ENCODE peak calls at places on chromosomes 7 and 10, in four cellular contexts. One of them, this sample, is unnamed.

GRCh38 chr7:107560898-107561516 is 2.7 kb downstream of the COG5 start:
- DNase-seq in lower lobe of right lung: no peak
- DNase-seq in DND-41: peak; percentile 31
- DNase-seq in cardiac muscle cell: no peak
- DNase-seq in this sample: no peak

GRCh38 chr7:114158275-114158674 is 239.5 kb upstream of the PPP1R3A start:
- DNase-seq in lower lobe of right lung: no peak
- DNase-seq in DND-41: no peak
- DNase-seq in cardiac muscle cell: no peak
- DNase-seq in this sample: no peak

GRCh38 chr7:74454059-74454947 is 597 bp downstream of the GTF2IRD1 start:
- DNase-seq in lower lobe of right lung: no peak
- DNase-seq in DND-41: no peak
- DNase-seq in cardiac muscle cell: no peak
- DNase-seq in this sample: peak; percentile 73

GRCh38 chr7:70703785-70704184 is 428.2 kb upstream of the GALNT17 start:
- DNase-seq in lower lobe of right lung: no peak
- DNase-seq in DND-41: no peak
- DNase-seq in cardiac muscle cell: no peak
- DNase-seq in this sample: no peak

GRCh38 chr7:159084069-159084801 is 60.4 kb downstream of the VIPR2 start:
- DNase-seq in lower lobe of right lung: no peak
- DNase-seq in DND-41: no peak
- DNase-seq in cardiac muscle cell: no peak
- DNase-seq in this sample: no peak

GRCh38 chr10:91380873-91381561 is 29.1 kb upstream of the HECTD2 start:
- DNase-seq in lower lobe of right lung: no peak
- DNase-seq in DND-41: peak; percentile 49
- DNase-seq in cardiac muscle cell: peak; percentile 35
- DNase-seq in this sample: peak; percentile 20

GRCh38 chr7:71733108-71733870 is 601.3 kb downstream of the GALNT17 start:
- DNase-seq in lower lobe of right lung: peak; percentile 83
- DNase-seq in DND-41: peak; percentile 80
- DNase-seq in cardiac muscle cell: peak; percentile 73
- DNase-seq in this sample: peak; percentile 93

GRCh38 chr10:26621889-26622681 is 75.4 kb upstream of the PDSS1 start:
- DNase-seq in lower lobe of right lung: peak; percentile 88
- DNase-seq in DND-41: no peak
- DNase-seq in cardiac muscle cell: peak; percentile 15
- DNase-seq in this sample: peak; percentile 74

GRCh38 chr7:73470208-73470607 is 36.6 kb downstream of the FZD9 start:
- DNase-seq in lower lobe of right lung: no peak
- DNase-seq in DND-41: no peak
- DNase-seq in cardiac muscle cell: no peak
- DNase-seq in this sample: no peak

GRCh38 chr10:14598809-14599764 is 175.6 kb downstream of the FAM107B start:
- DNase-seq in lower lobe of right lung: no peak
- DNase-seq in DND-41: no peak
- DNase-seq in cardiac muscle cell: no peak
- DNase-seq in this sample: no peak

GRCh38 chr7:14436878-14437277 is 447.4 kb upstream of the ETV1 start:
- DNase-seq in lower lobe of right lung: no peak
- DNase-seq in DND-41: no peak
- DNase-seq in cardiac muscle cell: no peak
- DNase-seq in this sample: no peak

GRCh38 chr7:55545496-55545895 is 26.8 kb downstream of the VOPP1 start:
- DNase-seq in lower lobe of right lung: no peak
- DNase-seq in DND-41: no peak
- DNase-seq in cardiac muscle cell: peak; percentile 39
- DNase-seq in this sample: no peak

GRCh38 chr10:4303045-4303444 is 518.0 kb upstream of the KLF6 start:
- DNase-seq in lower lobe of right lung: no peak
- DNase-seq in DND-41: no peak
- DNase-seq in cardiac muscle cell: peak; percentile 45
- DNase-seq in this sample: no peak

GRCh38 chr10:32341596-32341995 is 5.4 kb downstream of the EPC1 start:
- DNase-seq in lower lobe of right lung: no peak
- DNase-seq in DND-41: no peak
- DNase-seq in cardiac muscle cell: no peak
- DNase-seq in this sample: no peak

GRCh38 chr10:78406648-78407008 is 373.0 kb downstream of the RPS24 start:
- DNase-seq in lower lobe of right lung: no peak
- DNase-seq in DND-41: no peak
- DNase-seq in cardiac muscle cell: no peak
- DNase-seq in this sample: no peak

GRCh38 chr10:101229275-101230184 is at the start of gene LBX1:
- DNase-seq in lower lobe of right lung: no peak
- DNase-seq in DND-41: no peak
- DNase-seq in cardiac muscle cell: no peak
- DNase-seq in this sample: no peak

GRCh38 chr7:141276031-141276430 is 202.2 kb downstream of the TMEM178B start:
- DNase-seq in lower lobe of right lung: no peak
- DNase-seq in DND-41: no peak
- DNase-seq in cardiac muscle cell: no peak
- DNase-seq in this sample: no peak

DNA sequence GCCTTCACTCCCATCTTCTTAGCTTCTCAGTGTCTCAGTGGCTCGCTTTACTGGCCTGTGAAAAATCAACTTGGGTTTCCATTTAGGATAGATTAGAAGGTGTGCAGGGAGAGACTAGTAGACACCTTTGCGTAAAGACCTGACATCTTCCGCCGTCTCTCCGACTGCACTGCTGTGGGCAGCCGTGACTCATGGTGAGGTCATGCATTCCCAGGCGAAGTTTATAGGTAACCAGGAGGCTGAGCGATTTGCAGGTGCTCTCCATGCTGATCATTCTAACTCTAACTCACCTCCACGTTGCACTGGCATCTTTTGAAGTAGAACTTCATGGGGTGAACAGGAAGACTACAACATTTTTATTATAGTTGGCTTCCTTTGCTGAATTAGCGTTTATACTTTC is 68.0 kb upstream of the ZNF438 start:
- DNase-seq in lower lobe of right lung: no peak
- DNase-seq in DND-41: no peak
- DNase-seq in cardiac muscle cell: no peak
- DNase-seq in this sample: no peak
- H3K4me1 ChIP-seq in lower lobe of right lung: peaks cover 2% of the 10 kb centered on the region
- H3K4me1 ChIP-seq in DND-41: peaks cover 100% of the 10 kb centered on the region
- H3K4me1 ChIP-seq in cardiac muscle cell: no peaks in the 10 kb centered on the region
- H3K4me1 ChIP-seq in this sample: peaks cover 19% of the 10 kb centered on the region

GRCh38 chr10:80486151-80486692 is 32.1 kb downstream of the TSPAN14 start:
- DNase-seq in lower lobe of right lung: no peak
- DNase-seq in DND-41: no peak
- DNase-seq in cardiac muscle cell: no peak
- DNase-seq in this sample: no peak
- H3K4me3 ChIP-seq in lower lobe of right lung: peak overlapping the region; percentile 11
- H3K4me3 ChIP-seq in DND-41: no peak overlapping the region
- H3K4me3 ChIP-seq in cardiac muscle cell: no peak overlapping the region
- H3K4me3 ChIP-seq in this sample: no peak overlapping the region

DNA sequence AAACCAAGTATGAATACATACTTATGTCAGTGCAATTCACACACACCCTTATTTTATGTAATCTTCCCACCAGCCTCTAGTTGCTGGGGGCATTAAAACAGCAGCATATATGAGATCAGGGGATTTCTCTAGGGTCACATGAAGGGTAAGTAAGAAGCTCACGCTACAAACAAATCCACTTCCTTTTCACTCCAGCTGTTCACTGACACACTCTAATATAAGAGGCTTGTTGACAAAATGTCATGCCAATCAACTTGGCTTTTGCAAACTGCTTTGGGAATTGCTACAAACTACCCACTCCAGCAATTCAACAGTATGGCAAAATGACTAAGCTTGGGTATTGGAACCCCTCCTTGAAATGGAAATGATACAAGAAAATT is 10.3 kb downstream of the FAM3C start:
- DNase-seq in lower lobe of right lung: no peak
- DNase-seq in DND-41: no peak
- DNase-seq in cardiac muscle cell: peak; percentile 28
- DNase-seq in this sample: no peak
- H3K4me1 ChIP-seq in lower lobe of right lung: peaks cover 31% of the 10 kb centered on the region
- H3K4me1 ChIP-seq in DND-41: no peaks in the 10 kb centered on the region
- H3K4me1 ChIP-seq in cardiac muscle cell: peaks cover 18% of the 10 kb centered on the region
- H3K4me1 ChIP-seq in this sample: peaks cover 26% of the 10 kb centered on the region

GRCh38 chr10:125151824-125152634 is 8.3 kb downstream of the CTBP2 start:
- DNase-seq in lower lobe of right lung: peak; percentile 81
- DNase-seq in DND-41: no peak
- DNase-seq in cardiac muscle cell: no peak
- DNase-seq in this sample: peak; percentile 62
- H3K4me3 ChIP-seq in lower lobe of right lung: peak overlapping the region; percentile 46
- H3K4me3 ChIP-seq in DND-41: no peak overlapping the region
- H3K4me3 ChIP-seq in cardiac muscle cell: no peak overlapping the region
- H3K4me3 ChIP-seq in this sample: peak overlapping the region; percentile 39

GRCh38 chr7:137915266-137915665 is 68.5 kb upstream of the DGKI start:
- DNase-seq in lower lobe of right lung: no peak
- DNase-seq in DND-41: no peak
- DNase-seq in cardiac muscle cell: no peak
- DNase-seq in this sample: no peak
- H3K4me1 ChIP-seq in lower lobe of right lung: no peaks in the 10 kb centered on the region
- H3K4me1 ChIP-seq in DND-41: no peaks in the 10 kb centered on the region
- H3K4me1 ChIP-seq in cardiac muscle cell: peaks cover 13% of the 10 kb centered on the region
- H3K4me1 ChIP-seq in this sample: no peaks in the 10 kb centered on the region

DNA sequence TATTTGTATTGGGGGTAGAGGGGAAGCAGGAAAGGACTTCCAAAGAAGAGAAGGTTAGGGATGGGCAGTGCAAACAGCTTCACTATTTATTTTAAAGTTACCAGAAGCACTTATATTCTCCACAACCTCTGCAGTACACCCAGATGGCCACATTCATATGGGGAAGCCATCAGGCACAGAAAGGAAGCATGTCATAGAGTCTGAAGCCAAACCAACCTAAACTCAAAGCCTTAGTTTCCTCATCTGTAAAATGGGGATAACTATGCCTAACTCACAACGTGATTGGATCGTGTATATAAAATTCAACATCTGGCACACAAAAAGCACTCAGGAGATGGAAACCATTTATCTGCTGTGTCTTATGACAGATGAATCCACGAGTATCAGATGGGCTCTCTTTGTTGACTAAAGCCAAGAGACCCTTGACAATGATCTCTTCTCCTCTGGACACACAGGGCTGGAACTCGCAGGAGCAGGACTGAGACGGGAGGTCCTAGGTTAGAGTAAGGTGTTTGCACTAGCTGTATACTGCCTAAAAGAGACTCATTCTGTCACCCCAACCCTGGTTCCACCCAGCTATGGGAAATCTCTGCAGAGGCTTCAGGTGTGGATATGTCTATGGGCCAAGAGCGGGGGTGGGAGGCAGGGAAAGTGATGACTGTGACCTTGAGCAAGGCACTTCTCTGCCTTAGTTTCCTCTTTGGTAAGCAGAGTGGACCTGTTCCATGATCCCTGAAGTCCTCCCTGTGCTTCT is 1.8 kb downstream of the KIAA1549 start:
- DNase-seq in lower lobe of right lung: no peak
- DNase-seq in DND-41: no peak
- DNase-seq in cardiac muscle cell: peak; percentile 27
- DNase-seq in this sample: no peak
- H3K4me3 ChIP-seq in lower lobe of right lung: peak overlapping the region; percentile 71
- H3K4me3 ChIP-seq in DND-41: no peak overlapping the region
- H3K4me3 ChIP-seq in cardiac muscle cell: peak overlapping the region; percentile 78
- H3K4me3 ChIP-seq in this sample: no peak overlapping the region

DNA sequence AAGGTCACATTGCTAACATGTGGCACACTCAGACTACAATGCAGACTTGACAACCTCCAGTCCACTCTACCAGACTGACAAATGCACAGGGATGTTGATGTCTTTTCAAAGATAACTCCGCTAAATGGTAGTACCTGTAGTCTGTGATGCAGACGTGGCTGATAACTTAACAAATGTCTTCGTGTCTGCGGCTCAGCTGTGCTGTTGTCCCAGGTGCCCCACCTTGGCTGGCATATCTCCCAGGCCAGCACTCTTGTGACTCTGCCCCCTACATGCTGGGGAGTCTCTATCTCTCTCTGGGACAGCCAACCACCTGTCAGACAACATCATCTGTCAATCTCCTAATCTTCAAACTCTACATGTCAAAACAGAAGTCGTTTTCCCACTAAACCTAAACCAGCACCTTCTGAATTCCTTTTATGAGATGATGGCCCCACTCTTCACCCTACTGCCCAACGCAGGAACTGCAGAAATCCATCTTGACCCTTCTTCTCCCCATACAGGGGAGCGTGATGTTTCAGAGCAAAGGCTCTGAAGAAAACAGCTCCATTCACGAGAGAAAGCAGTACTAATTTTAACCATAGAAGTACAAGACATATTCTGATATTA is 156.4 kb downstream of the USP6NL start:
- DNase-seq in lower lobe of right lung: no peak
- DNase-seq in DND-41: peak; percentile 15
- DNase-seq in cardiac muscle cell: no peak
- DNase-seq in this sample: no peak
- H3K4me1 ChIP-seq in lower lobe of right lung: no peaks in the 10 kb centered on the region
- H3K4me1 ChIP-seq in DND-41: no peaks in the 10 kb centered on the region
- H3K4me1 ChIP-seq in cardiac muscle cell: no peaks in the 10 kb centered on the region
- H3K4me1 ChIP-seq in this sample: no peaks in the 10 kb centered on the region

GRCh38 chr10:62374862-62375710 is 917 bp downstream of the ZNF365 start:
- DNase-seq in lower lobe of right lung: no peak
- DNase-seq in DND-41: no peak
- DNase-seq in cardiac muscle cell: no peak
- DNase-seq in this sample: peak; percentile 41
- H3K4me3 ChIP-seq in lower lobe of right lung: peak overlapping the region; percentile 54
- H3K4me3 ChIP-seq in DND-41: no peak overlapping the region
- H3K4me3 ChIP-seq in cardiac muscle cell: no peak overlapping the region
- H3K4me3 ChIP-seq in this sample: peak overlapping the region; percentile 39

DNA sequence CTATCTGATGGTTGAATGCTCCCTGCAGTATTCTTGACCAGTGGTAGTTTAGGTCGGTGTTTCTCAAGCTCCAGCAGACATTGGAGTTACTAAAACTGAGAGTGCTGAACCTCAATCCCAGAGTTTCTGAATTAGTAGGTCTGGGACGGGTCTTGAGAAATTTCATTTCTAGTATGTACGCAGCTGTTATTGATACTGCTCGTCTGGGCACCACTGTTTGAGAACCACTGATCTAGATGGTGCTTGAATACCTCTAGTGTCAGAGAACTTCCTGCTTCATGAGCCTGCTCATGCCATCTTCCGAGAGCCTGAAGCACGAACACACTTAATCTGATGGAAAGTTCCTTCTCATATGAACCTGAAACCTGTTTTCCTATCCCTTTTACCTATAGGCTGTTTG is 99.3 kb upstream of the CREB5 start:
- DNase-seq in lower lobe of right lung: no peak
- DNase-seq in DND-41: no peak
- DNase-seq in cardiac muscle cell: no peak
- DNase-seq in this sample: no peak
- H3K4me1 ChIP-seq in lower lobe of right lung: no peaks in the 10 kb centered on the region
- H3K4me1 ChIP-seq in DND-41: no peaks in the 10 kb centered on the region
- H3K4me1 ChIP-seq in cardiac muscle cell: peaks cover 20% of the 10 kb centered on the region
- H3K4me1 ChIP-seq in this sample: no peaks in the 10 kb centered on the region

This sample was measured in left lung.